ENCODE peak calls at places on chromosomes 5 and 9, in nine cellular contexts. C, D, K, L, A, J, T, G and M are unnamed samples.

GRCh38 chr5:110751902-110752762 is 13.3 kb downstream of the SLC25A46 start:
- DNase-seq in C (no peak), D (peak), K (no peak), L (no peak), A (no peak), J (no peak), T (no peak), G (no peak), M (no peak)

GRCh38 chr5:16005210-16005609 is 174.4 kb downstream of the MARCHF11 start:
- DNase-seq in C (no peak), D (no peak), K (no peak), L (no peak), A (no peak), J (no peak), T (no peak), G (no peak), M (no peak)

GRCh38 chr9:91170951-91171350 is 190.8 kb downstream of the AUH start:
- DNase-seq in C (no peak), D (no peak), K (no peak), L (no peak), A (no peak), J (no peak), T (no peak), G (no peak), M (no peak)

GRCh38 chr9:112028242-112029221 is 131.9 kb downstream of the UGCG start:
- DNase-seq in C (peak), D (no peak), K (no peak), L (peak), A (peak), J (no peak), T (no peak), G (no peak), M (no peak)

GRCh38 chr5:37899037-37899436 is 59.2 kb upstream of the GDNF start:
- DNase-seq in C (no peak), D (no peak), K (no peak), L (no peak), A (no peak), J (no peak), T (no peak), G (no peak), M (no peak)

GRCh38 chr5:77545285-77545684 is 53.2 kb upstream of the WDR41 start:
- DNase-seq in C (no peak), D (no peak), K (no peak), L (no peak), A (no peak), J (no peak), T (no peak), G (no peak), M (no peak)

GRCh38 chr9:35272989-35273388 is 111.2 kb downstream of the UNC13B start:
- DNase-seq in C (no peak), D (no peak), K (no peak), L (no peak), A (no peak), J (peak), T (peak), G (no peak), M (no peak)

GRCh38 chr9:88388203-88388885 is at the start of gene SPIN1:
- DNase-seq in C (peak), D (peak), K (peak), L (peak), A (peak), J (peak), T (peak), G (peak), M (peak)

GRCh38 chr5:67350600-67351315 is 154.2 kb upstream of the CD180 start:
- DNase-seq in C (peak), D (no peak), K (peak), L (no peak), A (no peak), J (peak), T (peak), G (no peak), M (no peak)

GRCh38 chr5:160097981-160098380 is 21.3 kb downstream of the PWWP2A start:
- DNase-seq in C (no peak), D (no peak), K (no peak), L (no peak), A (no peak), J (peak), T (no peak), G (no peak), M (no peak)

GRCh38 chr5:95583992-95584391 is 29.1 kb downstream of the ARSK start:
- DNase-seq in C (no peak), D (no peak), K (no peak), L (no peak), A (no peak), J (no peak), T (no peak), G (no peak), M (no peak)

GRCh38 chr5:103347729-103348128 is 89.2 kb downstream of the MACIR start:
- DNase-seq in C (no peak), D (no peak), K (no peak), L (no peak), A (no peak), J (no peak), T (no peak), G (no peak), M (no peak)

GRCh38 chr5:138873886-138874200 is 1.3 kb downstream of the LRRTM2 start:
- DNase-seq in C (no peak), D (no peak), K (no peak), L (no peak), A (no peak), J (no peak), T (no peak), G (peak), M (no peak)

GRCh38 chr9:4327504-4328191 is 27.8 kb upstream of the GLIS3 start:
- DNase-seq in C (no peak), D (no peak), K (no peak), L (no peak), A (no peak), J (peak), T (peak), G (no peak), M (no peak)

GRCh38 chr5:67680109-67680508 is 483.5 kb upstream of the CD180 start:
- DNase-seq in C (no peak), D (no peak), K (no peak), L (no peak), A (no peak), J (no peak), T (peak), G (no peak), M (no peak)

GRCh38 chr5:997001-997474 is 11.6 kb upstream of the NKD2 start:
- DNase-seq in C (peak), D (no peak), K (no peak), L (no peak), A (no peak), J (no peak), T (no peak), G (no peak), M (no peak)

GRCh38 chr5:36573441-36573840 is 33.0 kb upstream of the SLC1A3 start:
- DNase-seq in C (peak), D (no peak), K (no peak), L (peak), A (no peak), J (peak), T (peak), G (no peak), M (no peak)

GRCh38 chr9:134297082-134297415 is 29.2 kb upstream of the RXRA start:
- DNase-seq in C (no peak), D (no peak), K (no peak), L (no peak), A (no peak), J (no peak), T (no peak), G (no peak), M (no peak)

GRCh38 chr5:150263801-150264621 is 25.6 kb downstream of the CAMK2A start:
- DNase-seq in C (peak), D (no peak), K (no peak), L (peak), A (no peak), J (peak), T (peak), G (peak), M (no peak)

GRCh38 chr9:119761737-119762136 is 392.5 kb upstream of the BRINP1 start:
- DNase-seq in C (no peak), D (no peak), K (no peak), L (no peak), A (no peak), J (no peak), T (no peak), G (no peak), M (no peak)

GRCh38 chr5:93583799-93584530 is 943 bp downstream of the NR2F1 start:
- DNase-seq in C (peak), D (no peak), K (peak), L (peak), A (no peak), J (peak), T (peak), G (peak), M (peak)

GRCh38 chr9:86723351-86723750 is 224.0 kb downstream of the GAS1 start:
- DNase-seq in C (no peak), D (no peak), K (no peak), L (no peak), A (no peak), J (no peak), T (no peak), G (no peak), M (no peak)

GRCh38 chr5:43020294-43020711 is 19.8 kb downstream of the ANXA2R start:
- DNase-seq in C (peak), D (no peak), K (peak), L (no peak), A (peak), J (no peak), T (no peak), G (no peak), M (no peak)

GRCh38 chr9:92463989-92464388 is 18.3 kb downstream of the ASPN start:
- DNase-seq in C (no peak), D (no peak), K (no peak), L (no peak), A (no peak), J (peak), T (peak), G (no peak), M (no peak)

GRCh38 chr9:128554155-128554862 is 1.9 kb downstream of the SPTAN1 start:
- DNase-seq in C (peak), D (no peak), K (no peak), L (peak), A (peak), J (peak), T (peak), G (no peak), M (no peak)

GRCh38 chr5:175820230-175820629 is 51.1 kb upstream of the CPLX2 start:
- DNase-seq in C (no peak), D (no peak), K (no peak), L (no peak), A (no peak), J (no peak), T (no peak), G (no peak), M (no peak)

GRCh38 chr9:286091-286740 is 71.6 kb downstream of the DOCK8 start:
- DNase-seq in C (no peak), D (no peak), K (no peak), L (peak), A (no peak), J (no peak), T (no peak), G (no peak), M (no peak)

GRCh38 chr9:130629443-130630090 is 34.8 kb upstream of the PRDM12 start:
- DNase-seq in C (no peak), D (no peak), K (no peak), L (no peak), A (no peak), J (no peak), T (no peak), G (no peak), M (no peak)

GRCh38 chr5:170907758-170908157 is 45.9 kb downstream of the RANBP17 start:
- DNase-seq in C (no peak), D (no peak), K (no peak), L (no peak), A (no peak), J (peak), T (no peak), G (no peak), M (no peak)

GRCh38 chr5:26572486-26572885 is 465.9 kb downstream of the CDH9 start:
- DNase-seq in C (no peak), D (no peak), K (no peak), L (no peak), A (no peak), J (no peak), T (no peak), G (no peak), M (no peak)

GRCh38 chr5:16736158-16736994 is 119.6 kb upstream of the RETREG1 start:
- DNase-seq in C (peak), D (no peak), K (peak), L (peak), A (no peak), J (peak), T (peak), G (peak), M (no peak)

GRCh38 chr5:73940026-73940425 is 314.0 kb downstream of the ARHGEF28 start:
- DNase-seq in C (no peak), D (no peak), K (no peak), L (no peak), A (no peak), J (no peak), T (no peak), G (no peak), M (no peak)